ENCODE peak calls at places on chromosome 17, in ten cellular contexts. One of them, this sample, is unnamed.

GRCh38 chr17:72572604-72573491 is 452.0 kb downstream of the SOX9 start:
- DNase-seq in Right ventricle myocardium superior: no peak
- DNase-seq in NCI-H510A treated with DMSO at 0.1 percent for 48 hours: no peak
- DNase-seq in NCI-H2107: no peak
- DNase-seq in stimulated activated CD8-positive, alpha-beta memory T cell treated with anti-CD3 and anti-CD28 coated beads, Interleukin-7, amount 100 ng/mL, for 1 hour: no peak
- DNase-seq in NCI-H1436: no peak
- DNase-seq in neural progenitor cell: no peak
- DNase-seq in NCI-H2171 treated with DMSO at 0.1 percent for 48 hours: no peak
- DNase-seq in lung microvascular endothelial cell: no peak
- DNase-seq in fibroblast of the aortic adventitia: peak; percentile 23
- DNase-seq in this sample: no peak

GRCh38 chr17:64124609-64125008 is 5.3 kb downstream of the ERN1 start:
- DNase-seq in NCI-H2171 treated with DMSO at 0.1 percent for 48 hours: no peak
- DNase-seq in NCI-H2107: no peak
- DNase-seq in lung microvascular endothelial cell: no peak
- DNase-seq in NCI-H1436: no peak
- DNase-seq in stimulated activated CD8-positive, alpha-beta memory T cell treated with anti-CD3 and anti-CD28 coated beads, Interleukin-7, amount 100 ng/mL, for 1 hour: no peak
- DNase-seq in Right ventricle myocardium superior: no peak
- DNase-seq in fibroblast of the aortic adventitia: no peak
- DNase-seq in NCI-H510A treated with DMSO at 0.1 percent for 48 hours: no peak
- DNase-seq in neural progenitor cell: no peak
- DNase-seq in this sample: no peak

GRCh38 chr17:38751803-38752118 is 780 bp upstream of the PSMB3 start:
- DNase-seq in lung microvascular endothelial cell: peak; percentile 87
- DNase-seq in fibroblast of the aortic adventitia: peak; percentile 89
- DNase-seq in NCI-H2107: peak; percentile 73
- DNase-seq in stimulated activated CD8-positive, alpha-beta memory T cell treated with anti-CD3 and anti-CD28 coated beads, Interleukin-7, amount 100 ng/mL, for 1 hour: peak; percentile 77
- DNase-seq in NCI-H2171 treated with DMSO at 0.1 percent for 48 hours: peak; percentile 83
- DNase-seq in NCI-H1436: peak; percentile 88
- DNase-seq in NCI-H510A treated with DMSO at 0.1 percent for 48 hours: peak; percentile 84
- DNase-seq in Right ventricle myocardium superior: peak; percentile 87
- DNase-seq in neural progenitor cell: peak; percentile 94
- DNase-seq in this sample: no peak

GRCh38 chr17:3973498-3974137 is 9.4 kb upstream of the ATP2A3 start:
- DNase-seq in NCI-H2171 treated with DMSO at 0.1 percent for 48 hours: no peak
- DNase-seq in NCI-H1436: no peak
- DNase-seq in stimulated activated CD8-positive, alpha-beta memory T cell treated with anti-CD3 and anti-CD28 coated beads, Interleukin-7, amount 100 ng/mL, for 1 hour: no peak
- DNase-seq in Right ventricle myocardium superior: no peak
- DNase-seq in fibroblast of the aortic adventitia: no peak
- DNase-seq in NCI-H510A treated with DMSO at 0.1 percent for 48 hours: no peak
- DNase-seq in NCI-H2107: no peak
- DNase-seq in neural progenitor cell: no peak
- DNase-seq in lung microvascular endothelial cell: no peak
- DNase-seq in this sample: no peak

GRCh38 chr17:48486557-48486956 is 44.3 kb downstream of the HOXB1 start:
- DNase-seq in Right ventricle myocardium superior: no peak
- DNase-seq in NCI-H2107: no peak
- DNase-seq in lung microvascular endothelial cell: peak; percentile 94
- DNase-seq in NCI-H1436: no peak
- DNase-seq in stimulated activated CD8-positive, alpha-beta memory T cell treated with anti-CD3 and anti-CD28 coated beads, Interleukin-7, amount 100 ng/mL, for 1 hour: no peak
- DNase-seq in fibroblast of the aortic adventitia: peak; percentile 98
- DNase-seq in NCI-H510A treated with DMSO at 0.1 percent for 48 hours: no peak
- DNase-seq in NCI-H2171 treated with DMSO at 0.1 percent for 48 hours: no peak
- DNase-seq in neural progenitor cell: peak; percentile 16
- DNase-seq in this sample: no peak

GRCh38 chr17:42989726-42990652 is 8.2 kb upstream of the RPL27 start:
- DNase-seq in NCI-H2107: no peak
- DNase-seq in neural progenitor cell: no peak
- DNase-seq in stimulated activated CD8-positive, alpha-beta memory T cell treated with anti-CD3 and anti-CD28 coated beads, Interleukin-7, amount 100 ng/mL, for 1 hour: no peak
- DNase-seq in NCI-H2171 treated with DMSO at 0.1 percent for 48 hours: no peak
- DNase-seq in Right ventricle myocardium superior: no peak
- DNase-seq in NCI-H510A treated with DMSO at 0.1 percent for 48 hours: no peak
- DNase-seq in fibroblast of the aortic adventitia: no peak
- DNase-seq in lung microvascular endothelial cell: no peak
- DNase-seq in NCI-H1436: no peak
- DNase-seq in this sample: no peak

GRCh38 chr17:57915980-57916757 is 39.0 kb downstream of the CUEDC1 start:
- DNase-seq in NCI-H2107: no peak
- DNase-seq in Right ventricle myocardium superior: no peak
- DNase-seq in NCI-H510A treated with DMSO at 0.1 percent for 48 hours: peak; percentile 74
- DNase-seq in fibroblast of the aortic adventitia: no peak
- DNase-seq in neural progenitor cell: peak; percentile 94
- DNase-seq in NCI-H2171 treated with DMSO at 0.1 percent for 48 hours: peak; percentile 48
- DNase-seq in NCI-H1436: peak; percentile 35
- DNase-seq in lung microvascular endothelial cell: no peak
- DNase-seq in stimulated activated CD8-positive, alpha-beta memory T cell treated with anti-CD3 and anti-CD28 coated beads, Interleukin-7, amount 100 ng/mL, for 1 hour: no peak
- DNase-seq in this sample: no peak

GRCh38 chr17:31550389-31551056 is 159.0 kb downstream of the RAB11FIP4 start:
- DNase-seq in NCI-H2171 treated with DMSO at 0.1 percent for 48 hours: peak; percentile 64
- DNase-seq in stimulated activated CD8-positive, alpha-beta memory T cell treated with anti-CD3 and anti-CD28 coated beads, Interleukin-7, amount 100 ng/mL, for 1 hour: no peak
- DNase-seq in NCI-H510A treated with DMSO at 0.1 percent for 48 hours: peak; percentile 65
- DNase-seq in NCI-H2107: no peak
- DNase-seq in neural progenitor cell: no peak
- DNase-seq in NCI-H1436: peak; percentile 38
- DNase-seq in Right ventricle myocardium superior: no peak
- DNase-seq in fibroblast of the aortic adventitia: no peak
- DNase-seq in lung microvascular endothelial cell: peak; percentile 16
- DNase-seq in this sample: no peak

GRCh38 chr17:20313306-20313705 is 154.0 kb downstream of the LGALS9B start:
- DNase-seq in NCI-H1436: no peak
- DNase-seq in stimulated activated CD8-positive, alpha-beta memory T cell treated with anti-CD3 and anti-CD28 coated beads, Interleukin-7, amount 100 ng/mL, for 1 hour: no peak
- DNase-seq in NCI-H510A treated with DMSO at 0.1 percent for 48 hours: no peak
- DNase-seq in NCI-H2171 treated with DMSO at 0.1 percent for 48 hours: no peak
- DNase-seq in Right ventricle myocardium superior: no peak
- DNase-seq in lung microvascular endothelial cell: no peak
- DNase-seq in NCI-H2107: no peak
- DNase-seq in neural progenitor cell: no peak
- DNase-seq in fibroblast of the aortic adventitia: no peak
- DNase-seq in this sample: no peak

GRCh38 chr17:34236341-34236892 is 18.7 kb upstream of the CCL2 start:
- DNase-seq in NCI-H2171 treated with DMSO at 0.1 percent for 48 hours: no peak
- DNase-seq in lung microvascular endothelial cell: no peak
- DNase-seq in neural progenitor cell: no peak
- DNase-seq in fibroblast of the aortic adventitia: no peak
- DNase-seq in Right ventricle myocardium superior: no peak
- DNase-seq in NCI-H510A treated with DMSO at 0.1 percent for 48 hours: no peak
- DNase-seq in stimulated activated CD8-positive, alpha-beta memory T cell treated with anti-CD3 and anti-CD28 coated beads, Interleukin-7, amount 100 ng/mL, for 1 hour: no peak
- DNase-seq in NCI-H1436: no peak
- DNase-seq in NCI-H2107: no peak
- DNase-seq in this sample: no peak

GRCh38 chr17:28575126-28575795 is 1.4 kb downstream of the ALDOC start:
- DNase-seq in neural progenitor cell: peak; percentile 17
- DNase-seq in NCI-H1436: no peak
- DNase-seq in NCI-H510A treated with DMSO at 0.1 percent for 48 hours: no peak
- DNase-seq in lung microvascular endothelial cell: no peak
- DNase-seq in stimulated activated CD8-positive, alpha-beta memory T cell treated with anti-CD3 and anti-CD28 coated beads, Interleukin-7, amount 100 ng/mL, for 1 hour: no peak
- DNase-seq in Right ventricle myocardium superior: peak; percentile 85
- DNase-seq in fibroblast of the aortic adventitia: no peak
- DNase-seq in NCI-H2171 treated with DMSO at 0.1 percent for 48 hours: no peak
- DNase-seq in NCI-H2107: no peak
- DNase-seq in this sample: no peak

GRCh38 chr17:2510559-2510958 is 1.1 kb downstream of the METTL16 start:
- DNase-seq in lung microvascular endothelial cell: no peak
- DNase-seq in NCI-H2107: no peak
- DNase-seq in NCI-H2171 treated with DMSO at 0.1 percent for 48 hours: no peak
- DNase-seq in Right ventricle myocardium superior: no peak
- DNase-seq in NCI-H1436: no peak
- DNase-seq in neural progenitor cell: no peak
- DNase-seq in NCI-H510A treated with DMSO at 0.1 percent for 48 hours: no peak
- DNase-seq in stimulated activated CD8-positive, alpha-beta memory T cell treated with anti-CD3 and anti-CD28 coated beads, Interleukin-7, amount 100 ng/mL, for 1 hour: no peak
- DNase-seq in fibroblast of the aortic adventitia: no peak
- DNase-seq in this sample: no peak

GRCh38 chr17:9057310-9057709 is 36.0 kb downstream of the NTN1 start:
- DNase-seq in lung microvascular endothelial cell: no peak
- DNase-seq in NCI-H510A treated with DMSO at 0.1 percent for 48 hours: no peak
- DNase-seq in fibroblast of the aortic adventitia: no peak
- DNase-seq in NCI-H1436: no peak
- DNase-seq in Right ventricle myocardium superior: no peak
- DNase-seq in NCI-H2171 treated with DMSO at 0.1 percent for 48 hours: no peak
- DNase-seq in neural progenitor cell: no peak
- DNase-seq in NCI-H2107: no peak
- DNase-seq in stimulated activated CD8-positive, alpha-beta memory T cell treated with anti-CD3 and anti-CD28 coated beads, Interleukin-7, amount 100 ng/mL, for 1 hour: no peak
- DNase-seq in this sample: no peak

GRCh38 chr17:3838206-3838605 is 7.8 kb downstream of the NCBP3 start:
- DNase-seq in NCI-H510A treated with DMSO at 0.1 percent for 48 hours: no peak
- DNase-seq in fibroblast of the aortic adventitia: no peak
- DNase-seq in NCI-H2171 treated with DMSO at 0.1 percent for 48 hours: no peak
- DNase-seq in NCI-H2107: no peak
- DNase-seq in Right ventricle myocardium superior: no peak
- DNase-seq in neural progenitor cell: no peak
- DNase-seq in NCI-H1436: no peak
- DNase-seq in stimulated activated CD8-positive, alpha-beta memory T cell treated with anti-CD3 and anti-CD28 coated beads, Interleukin-7, amount 100 ng/mL, for 1 hour: no peak
- DNase-seq in lung microvascular endothelial cell: no peak
- DNase-seq in this sample: no peak

GRCh38 chr17:38559880-38560230 is 45.9 kb downstream of the SRCIN1 start:
- DNase-seq in NCI-H1436: peak; percentile 21
- DNase-seq in lung microvascular endothelial cell: no peak
- DNase-seq in fibroblast of the aortic adventitia: no peak
- DNase-seq in neural progenitor cell: no peak
- DNase-seq in stimulated activated CD8-positive, alpha-beta memory T cell treated with anti-CD3 and anti-CD28 coated beads, Interleukin-7, amount 100 ng/mL, for 1 hour: no peak
- DNase-seq in NCI-H2171 treated with DMSO at 0.1 percent for 48 hours: peak; percentile 58
- DNase-seq in Right ventricle myocardium superior: no peak
- DNase-seq in NCI-H510A treated with DMSO at 0.1 percent for 48 hours: peak; percentile 20
- DNase-seq in NCI-H2107: no peak
- DNase-seq in this sample: no peak

This sample was measured in thoracic aorta.